ENCODE peak calls at places on chromosomes 5 and 9, in seven cellular contexts. One of them, this sample, is unnamed.

GRCh38 chr5:93163010-93163663 is 417.9 kb downstream of the NR2F1-AS1 start:
- DNase-seq in choroid plexus epithelial cell: peak; percentile 96
- DNase-seq in IMR-90: peak; percentile 88
- DNase-seq in heart right ventricle: no peak
- DNase-seq in fibroblast of lung: peak; percentile 84
- DNase-seq in lower leg skin: no peak
- DNase-seq in breast epithelium: no peak
- DNase-seq in this sample: peak; percentile 78

GRCh38 chr5:159536626-159537025 is 206.3 kb upstream of the IL12B start:
- DNase-seq in choroid plexus epithelial cell: no peak
- DNase-seq in IMR-90: no peak
- DNase-seq in heart right ventricle: no peak
- DNase-seq in fibroblast of lung: no peak
- DNase-seq in lower leg skin: no peak
- DNase-seq in breast epithelium: no peak
- DNase-seq in this sample: no peak

GRCh38 chr5:4832491-4832890 is 307.6 kb upstream of the ADAMTS16 start:
- DNase-seq in choroid plexus epithelial cell: no peak
- DNase-seq in IMR-90: no peak
- DNase-seq in heart right ventricle: no peak
- DNase-seq in fibroblast of lung: no peak
- DNase-seq in lower leg skin: no peak
- DNase-seq in breast epithelium: no peak
- DNase-seq in this sample: no peak

GRCh38 chr5:149799119-149799623 is 69.1 kb downstream of the PPARGC1B start:
- DNase-seq in choroid plexus epithelial cell: peak; percentile 90
- DNase-seq in IMR-90: peak; percentile 90
- DNase-seq in heart right ventricle: no peak
- DNase-seq in fibroblast of lung: peak; percentile 75
- DNase-seq in lower leg skin: no peak
- DNase-seq in breast epithelium: peak; percentile 68
- DNase-seq in this sample: peak; percentile 93

GRCh38 chr5:150648294-150649107 is 8.0 kb downstream of the SYNPO start:
- DNase-seq in choroid plexus epithelial cell: no peak
- DNase-seq in IMR-90: no peak
- DNase-seq in heart right ventricle: no peak
- DNase-seq in fibroblast of lung: no peak
- DNase-seq in lower leg skin: no peak
- DNase-seq in breast epithelium: no peak
- DNase-seq in this sample: no peak

GRCh38 chr5:128671861-128672414 is 133.9 kb upstream of the FBN2 start:
- DNase-seq in choroid plexus epithelial cell: no peak
- DNase-seq in IMR-90: no peak
- DNase-seq in heart right ventricle: no peak
- DNase-seq in fibroblast of lung: no peak
- DNase-seq in lower leg skin: no peak
- DNase-seq in breast epithelium: no peak
- DNase-seq in this sample: no peak

GRCh38 chr9:137030528-137030927 is 1.4 kb downstream of the FUT7 start:
- DNase-seq in choroid plexus epithelial cell: no peak
- DNase-seq in IMR-90: no peak
- DNase-seq in heart right ventricle: peak; percentile 48
- DNase-seq in fibroblast of lung: no peak
- DNase-seq in lower leg skin: no peak
- DNase-seq in breast epithelium: no peak
- DNase-seq in this sample: no peak

GRCh38 chr9:14321517-14322125 is 7.7 kb upstream of the NFIB start:
- DNase-seq in choroid plexus epithelial cell: peak; percentile 43
- DNase-seq in IMR-90: no peak
- DNase-seq in heart right ventricle: no peak
- DNase-seq in fibroblast of lung: no peak
- DNase-seq in lower leg skin: no peak
- DNase-seq in breast epithelium: no peak
- DNase-seq in this sample: no peak

GRCh38 chr9:79362100-79363081 is 209.4 kb upstream of the TLE4 start:
- DNase-seq in choroid plexus epithelial cell: peak; percentile 26
- DNase-seq in IMR-90: peak; percentile 64
- DNase-seq in heart right ventricle: no peak
- DNase-seq in fibroblast of lung: no peak
- DNase-seq in lower leg skin: no peak
- DNase-seq in breast epithelium: no peak
- DNase-seq in this sample: no peak

GRCh38 chr5:33441241-33441844 is 578 bp downstream of the TARS1 start:
- DNase-seq in choroid plexus epithelial cell: no peak
- DNase-seq in IMR-90: peak; percentile 73
- DNase-seq in heart right ventricle: no peak
- DNase-seq in fibroblast of lung: peak; percentile 38
- DNase-seq in lower leg skin: peak; percentile 86
- DNase-seq in breast epithelium: no peak
- DNase-seq in this sample: no peak

GRCh38 chr5:160926428-160926827 is 74.4 kb upstream of the ATP10B start:
- DNase-seq in choroid plexus epithelial cell: no peak
- DNase-seq in IMR-90: no peak
- DNase-seq in heart right ventricle: no peak
- DNase-seq in fibroblast of lung: no peak
- DNase-seq in lower leg skin: no peak
- DNase-seq in breast epithelium: no peak
- DNase-seq in this sample: no peak

GRCh38 chr9:137126786-137127185 is 12.2 kb upstream of the GRIN1 start:
- DNase-seq in choroid plexus epithelial cell: no peak
- DNase-seq in IMR-90: no peak
- DNase-seq in heart right ventricle: no peak
- DNase-seq in fibroblast of lung: no peak
- DNase-seq in lower leg skin: no peak
- DNase-seq in breast epithelium: no peak
- DNase-seq in this sample: no peak

GRCh38 chr5:139646912-139647391 is 1.2 kb upstream of the CXXC5 start:
- DNase-seq in choroid plexus epithelial cell: no peak
- DNase-seq in IMR-90: no peak
- DNase-seq in heart right ventricle: no peak
- DNase-seq in fibroblast of lung: no peak
- DNase-seq in lower leg skin: peak; percentile 86
- DNase-seq in breast epithelium: peak; percentile 51
- DNase-seq in this sample: no peak

GRCh38 chr5:161302557-161302956 is 244.0 kb downstream of the GABRB2 start:
- DNase-seq in choroid plexus epithelial cell: no peak
- DNase-seq in IMR-90: no peak
- DNase-seq in heart right ventricle: no peak
- DNase-seq in fibroblast of lung: no peak
- DNase-seq in lower leg skin: no peak
- DNase-seq in breast epithelium: no peak
- DNase-seq in this sample: no peak

GRCh38 chr9:132249123-132249522 is 87.3 kb downstream of the NTNG2 start:
- DNase-seq in choroid plexus epithelial cell: no peak
- DNase-seq in IMR-90: no peak
- DNase-seq in heart right ventricle: no peak
- DNase-seq in fibroblast of lung: no peak
- DNase-seq in lower leg skin: no peak
- DNase-seq in breast epithelium: peak; percentile 54
- DNase-seq in this sample: no peak

GRCh38 chr9:133120343-133121199 is 469 bp downstream of the RALGDS start:
- DNase-seq in choroid plexus epithelial cell: no peak
- DNase-seq in IMR-90: no peak
- DNase-seq in heart right ventricle: peak; percentile 25
- DNase-seq in fibroblast of lung: no peak
- DNase-seq in lower leg skin: peak; percentile 89
- DNase-seq in breast epithelium: no peak
- DNase-seq in this sample: no peak

GRCh38 chr5:10219068-10219467 is 30.6 kb downstream of the ATPSCKMT start:
- DNase-seq in choroid plexus epithelial cell: no peak
- DNase-seq in IMR-90: no peak
- DNase-seq in heart right ventricle: no peak
- DNase-seq in fibroblast of lung: no peak
- DNase-seq in lower leg skin: no peak
- DNase-seq in breast epithelium: no peak
- DNase-seq in this sample: no peak

GRCh38 chr5:38724301-38725030 is 121.3 kb upstream of the OSMR start:
- DNase-seq in choroid plexus epithelial cell: peak; percentile 76
- DNase-seq in IMR-90: peak; percentile 67
- DNase-seq in heart right ventricle: no peak
- DNase-seq in fibroblast of lung: peak; percentile 44
- DNase-seq in lower leg skin: no peak
- DNase-seq in breast epithelium: no peak
- DNase-seq in this sample: no peak

GRCh38 chr5:87074072-87074471 is 193.6 kb upstream of the RASA1 start:
- DNase-seq in choroid plexus epithelial cell: no peak
- DNase-seq in IMR-90: no peak
- DNase-seq in heart right ventricle: no peak
- DNase-seq in fibroblast of lung: no peak
- DNase-seq in lower leg skin: no peak
- DNase-seq in breast epithelium: no peak
- DNase-seq in this sample: no peak

GRCh38 chr9:8447618-8448017 is 648.0 kb upstream of the DMAC1 start:
- DNase-seq in choroid plexus epithelial cell: no peak
- DNase-seq in IMR-90: no peak
- DNase-seq in heart right ventricle: no peak
- DNase-seq in fibroblast of lung: no peak
- DNase-seq in lower leg skin: no peak
- DNase-seq in breast epithelium: no peak
- DNase-seq in this sample: no peak

GRCh38 chr5:8907168-8907868 is 638.6 kb downstream of the SEMA5A start:
- DNase-seq in choroid plexus epithelial cell: peak; percentile 62
- DNase-seq in IMR-90: peak; percentile 93
- DNase-seq in heart right ventricle: no peak
- DNase-seq in fibroblast of lung: peak; percentile 82
- DNase-seq in lower leg skin: no peak
- DNase-seq in breast epithelium: no peak
- DNase-seq in this sample: peak; percentile 53

GRCh38 chr5:68330564-68330963 is 115.0 kb downstream of the PIK3R1 start:
- DNase-seq in choroid plexus epithelial cell: peak; percentile 34
- DNase-seq in IMR-90: peak; percentile 24
- DNase-seq in heart right ventricle: no peak
- DNase-seq in fibroblast of lung: no peak
- DNase-seq in lower leg skin: no peak
- DNase-seq in breast epithelium: no peak
- DNase-seq in this sample: peak; percentile 55

GRCh38 chr5:166767858-166768257 is 1523.6 kb upstream of the WWC1 start:
- DNase-seq in choroid plexus epithelial cell: no peak
- DNase-seq in IMR-90: no peak
- DNase-seq in heart right ventricle: no peak
- DNase-seq in fibroblast of lung: no peak
- DNase-seq in lower leg skin: no peak
- DNase-seq in breast epithelium: no peak
- DNase-seq in this sample: no peak

GRCh38 chr5:87029951-87030350 is 237.7 kb upstream of the RASA1 start:
- DNase-seq in choroid plexus epithelial cell: no peak
- DNase-seq in IMR-90: no peak
- DNase-seq in heart right ventricle: no peak
- DNase-seq in fibroblast of lung: no peak
- DNase-seq in lower leg skin: no peak
- DNase-seq in breast epithelium: no peak
- DNase-seq in this sample: no peak

GRCh38 chr5:122704247-122705036 is 70.4 kb upstream of the SNX2 start:
- DNase-seq in choroid plexus epithelial cell: peak; percentile 84
- DNase-seq in IMR-90: peak; percentile 67
- DNase-seq in heart right ventricle: no peak
- DNase-seq in fibroblast of lung: peak; percentile 78
- DNase-seq in lower leg skin: no peak
- DNase-seq in breast epithelium: no peak
- DNase-seq in this sample: peak; percentile 59

GRCh38 chr5:113292535-113292934 is 142.3 kb downstream of the TSSK1B start:
- DNase-seq in choroid plexus epithelial cell: no peak
- DNase-seq in IMR-90: peak; percentile 32
- DNase-seq in heart right ventricle: no peak
- DNase-seq in fibroblast of lung: peak; percentile 15
- DNase-seq in lower leg skin: no peak
- DNase-seq in breast epithelium: no peak
- DNase-seq in this sample: peak; percentile 18
- H3K4me3 ChIP-seq in choroid plexus epithelial cell: peak overlapping the region; percentile 83
- H3K4me3 ChIP-seq in IMR-90: peak overlapping the region; percentile 91
- H3K4me3 ChIP-seq in heart right ventricle: peak overlapping the region; percentile 79
- H3K4me3 ChIP-seq in fibroblast of lung: no peak overlapping the region
- H3K4me3 ChIP-seq in lower leg skin: no peak overlapping the region
- H3K4me3 ChIP-seq in breast epithelium: peak overlapping the region; percentile 91
- H3K4me3 ChIP-seq in this sample: peak overlapping the region; percentile 77

GRCh38 chr9:77455312-77455927 is 192.7 kb downstream of the GNA14 start:
- DNase-seq in choroid plexus epithelial cell: no peak
- DNase-seq in IMR-90: no peak
- DNase-seq in heart right ventricle: no peak
- DNase-seq in fibroblast of lung: no peak
- DNase-seq in lower leg skin: no peak
- DNase-seq in breast epithelium: no peak
- DNase-seq in this sample: peak; percentile 27
- TF ChIP-seq CTCF in choroid plexus epithelial cell: peak; percentile 45
- TF ChIP-seq CTCF in IMR-90: peak; percentile 35
- TF ChIP-seq CTCF in heart right ventricle: peak; percentile 40
- TF ChIP-seq CTCF in fibroblast of lung: no peak
- TF ChIP-seq CTCF in lower leg skin: no peak
- TF ChIP-seq CTCF in breast epithelium: peak; percentile 28
- TF ChIP-seq CTCF in this sample: peak; percentile 62

GRCh38 chr9:37324691-37325490 is 97.6 kb upstream of the GRHPR start:
- DNase-seq in choroid plexus epithelial cell: peak; percentile 9
- DNase-seq in IMR-90: no peak
- DNase-seq in heart right ventricle: no peak
- DNase-seq in fibroblast of lung: peak; percentile 13
- DNase-seq in lower leg skin: no peak
- DNase-seq in breast epithelium: no peak
- DNase-seq in this sample: no peak
- H3K4me3 ChIP-seq in choroid plexus epithelial cell: no peak overlapping the region
- H3K4me3 ChIP-seq in IMR-90: no peak overlapping the region
- H3K4me3 ChIP-seq in heart right ventricle: no peak overlapping the region
- H3K4me3 ChIP-seq in fibroblast of lung: no peak overlapping the region
- H3K4me3 ChIP-seq in lower leg skin: no peak overlapping the region
- H3K4me3 ChIP-seq in breast epithelium: no peak overlapping the region
- H3K4me3 ChIP-seq in this sample: no peak overlapping the region

GRCh38 chr5:109653042-109653441 is 36.7 kb upstream of the MAN2A1 start:
- DNase-seq in choroid plexus epithelial cell: no peak
- DNase-seq in IMR-90: no peak
- DNase-seq in heart right ventricle: no peak
- DNase-seq in fibroblast of lung: no peak
- DNase-seq in lower leg skin: no peak
- DNase-seq in breast epithelium: no peak
- DNase-seq in this sample: no peak

GRCh38 chr5:109650451-109650850 is 39.3 kb upstream of the MAN2A1 start:
- DNase-seq in choroid plexus epithelial cell: no peak
- DNase-seq in IMR-90: no peak
- DNase-seq in heart right ventricle: no peak
- DNase-seq in fibroblast of lung: no peak
- DNase-seq in lower leg skin: no peak
- DNase-seq in breast epithelium: no peak
- DNase-seq in this sample: no peak

GRCh38 chr5:109653840-109654239 is 35.9 kb upstream of the MAN2A1 start:
- DNase-seq in choroid plexus epithelial cell: no peak
- DNase-seq in IMR-90: no peak
- DNase-seq in heart right ventricle: no peak
- DNase-seq in fibroblast of lung: no peak
- DNase-seq in lower leg skin: no peak
- DNase-seq in breast epithelium: no peak
- DNase-seq in this sample: no peak

GRCh38 chr5:109654455-109654854 is 35.3 kb upstream of the MAN2A1 start:
- DNase-seq in choroid plexus epithelial cell: no peak
- DNase-seq in IMR-90: no peak
- DNase-seq in heart right ventricle: no peak
- DNase-seq in fibroblast of lung: no peak
- DNase-seq in lower leg skin: no peak
- DNase-seq in breast epithelium: no peak
- DNase-seq in this sample: no peak

DNA sequence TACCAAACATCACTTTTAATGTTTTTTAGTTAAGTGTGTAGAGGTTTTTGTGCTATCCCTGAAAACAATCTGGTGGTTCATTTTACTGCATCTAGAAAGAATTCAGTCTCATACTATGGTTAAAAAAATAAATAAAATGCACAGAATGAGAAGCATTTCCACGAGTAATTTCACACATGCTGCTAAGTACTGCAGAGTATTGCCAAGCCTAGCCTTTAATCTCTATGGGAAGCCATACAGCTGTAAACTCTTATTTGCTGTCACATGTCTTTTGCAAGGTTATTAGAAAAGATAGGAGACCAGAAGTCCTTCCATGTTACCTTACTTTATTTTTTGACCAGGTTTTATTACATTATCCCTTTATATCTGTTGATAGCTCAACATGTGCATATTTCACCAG is 37.6 kb upstream of the MAN2A1 start:
- DNase-seq in choroid plexus epithelial cell: peak; percentile 30
- DNase-seq in IMR-90: no peak
- DNase-seq in heart right ventricle: no peak
- DNase-seq in fibroblast of lung: no peak
- DNase-seq in lower leg skin: no peak
- DNase-seq in breast epithelium: no peak
- DNase-seq in this sample: no peak
- TF ChIP-seq CTCF in choroid plexus epithelial cell: no peak
- TF ChIP-seq CTCF in IMR-90: no peak
- TF ChIP-seq CTCF in heart right ventricle: no peak
- TF ChIP-seq CTCF in fibroblast of lung: no peak
- TF ChIP-seq CTCF in lower leg skin: no peak
- TF ChIP-seq CTCF in breast epithelium: no peak
- TF ChIP-seq CTCF in this sample: no peak